ENCODE peak calls at places on chromosomes 1 and 21, in six cellular contexts. G is Panc1, R is PC-3, V is pancreas, Y is Caco-2, U is gastrocnemius medialis. N is an unnamed sample. For H3K36me3, the result is how much of the 10 kb centered on the place peaks cover.

GRCh38 chr1:1157033-1157365 is 16.7 kb upstream of the TTLL10 start:
- DNase-seq in G (no peak), R (no peak), V (peak), Y (no peak), U (no peak), N (no peak)

GRCh38 chr1:98210064-98210463 is 289.2 kb upstream of the DPYD start:
- DNase-seq in G (no peak), R (peak), V (no peak), Y (peak), U (no peak), N (peak)

GRCh38 chr21:37848721-37849490 is 67.4 kb downstream of the KCNJ6 start:
- DNase-seq in G (no peak), R (no peak), V (no peak), Y (no peak), U (no peak), N (peak)

GRCh38 chr1:26378088-26378878 is 5.7 kb upstream of the ZNF683 start:
- DNase-seq in G (peak), R (peak), V (no peak), Y (no peak), U (no peak), N (peak)

GRCh38 chr1:225813250-225813964 is 3.5 kb downstream of the EPHX1 start:
- DNase-seq in G (no peak), R (peak), V (peak), Y (peak), U (peak), N (peak)

GRCh38 chr1:15168479-15168878 is 14.9 kb downstream of the TMEM51 start:
- DNase-seq in G (peak), R (peak), V (no peak), Y (no peak), U (no peak), N (peak)

GRCh38 chr1:1969953-1970716 is 33.5 kb downstream of the CFAP74 start:
- DNase-seq in G (no peak), R (no peak), V (no peak), Y (no peak), U (no peak), N (no peak)

GRCh38 chr1:56380556-56380955 is 198.8 kb downstream of the PLPP3 start:
- DNase-seq in G (no peak), R (peak), V (no peak), Y (no peak), U (no peak), N (no peak)

GRCh38 chr1:167734841-167735240 is 13.1 kb downstream of the MPZL1 start:
- DNase-seq in G (no peak), R (no peak), V (no peak), Y (no peak), U (no peak), N (no peak)

GRCh38 chr1:12433323-12434053 is 184.5 kb downstream of the DHRS3 start:
- DNase-seq in G (no peak), R (peak), V (peak), Y (peak), U (peak), N (no peak)

GRCh38 chr1:50666849-50667248 is 243.6 kb upstream of the DMRTA2 start:
- DNase-seq in G (no peak), R (no peak), V (no peak), Y (no peak), U (no peak), N (no peak)

GRCh38 chr1:19315378-19316206 is 3.5 kb downstream of the SLC66A1 start:
- DNase-seq in G (no peak), R (peak), V (no peak), Y (no peak), U (no peak), N (peak)

GRCh38 chr1:193940176-193940575 is 753.8 kb upstream of the B3GALT2 start:
- DNase-seq in G (no peak), R (no peak), V (no peak), Y (no peak), U (no peak), N (no peak)

GRCh38 chr1:31830065-31830464 is 14.2 kb upstream of the SPOCD1 start:
- DNase-seq in G (no peak), R (no peak), V (no peak), Y (no peak), U (no peak), N (no peak)

GRCh38 chr21:33053986-33054385 is 16.0 kb upstream of the OLIG1 start:
- DNase-seq in G (no peak), R (no peak), V (no peak), Y (no peak), U (no peak), N (no peak)

GRCh38 chr1:40344597-40344996 is 27.5 kb upstream of the COL9A2 start:
- DNase-seq in G (no peak), R (no peak), V (no peak), Y (peak), U (peak), N (peak)

GRCh38 chr1:154962238-154962678 is 676 bp upstream of the PYGO2 start:
- DNase-seq in G (no peak), R (peak), V (no peak), Y (no peak), U (no peak), N (peak)

GRCh38 chr1:204128964-204129896 is 22.6 kb downstream of the ETNK2 start:
- DNase-seq in G (no peak), R (peak), V (peak), Y (peak), U (peak), N (peak)

GRCh38 chr1:30756545-30757195 is 904 bp downstream of the LAPTM5 start:
- DNase-seq in G (peak), R (peak), V (peak), Y (no peak), U (peak), N (peak)

GRCh38 chr1:183879966-183880365 is 75.0 kb downstream of the RGL1 start:
- DNase-seq in G (no peak), R (no peak), V (no peak), Y (no peak), U (no peak), N (no peak)

GRCh38 chr1:116717318-116717717 is 36.9 kb upstream of the CD2 start:
- DNase-seq in G (no peak), R (no peak), V (no peak), Y (no peak), U (no peak), N (no peak)

GRCh38 chr1:153926405-153926804 is 3.6 kb upstream of the GATAD2B start:
- DNase-seq in G (no peak), R (no peak), V (no peak), Y (no peak), U (no peak), N (no peak)

GRCh38 chr1:65002508-65003315 is 36.4 kb upstream of the JAK1 start:
- DNase-seq in G (peak), R (peak), V (peak), Y (peak), U (peak), N (peak)

GRCh38 chr1:175129997-175130648 is 62.5 kb downstream of the KIAA0040 start:
- DNase-seq in G (no peak), R (peak), V (no peak), Y (no peak), U (no peak), N (no peak)

GRCh38 chr1:71046891-71047634 is 553 bp downstream of the PTGER3 start:
- DNase-seq in G (no peak), R (no peak), V (peak), Y (no peak), U (no peak), N (peak)

GRCh38 chr1:213519098-213519497 is 468.1 kb downstream of the RPS6KC1 start:
- DNase-seq in G (no peak), R (no peak), V (no peak), Y (no peak), U (no peak), N (no peak)

GRCh38 chr1:205536759-205537361 is 32.4 kb downstream of the CDK18 start:
- DNase-seq in G (no peak), R (peak), V (peak), Y (peak), U (no peak), N (no peak)

GRCh38 chr1:207463021-207463420 is 8.9 kb downstream of the CR2 start:
- DNase-seq in G (no peak), R (peak), V (no peak), Y (no peak), U (no peak), N (peak)

GRCh38 chr1:106978477-106979322 is 77.8 kb upstream of the PRMT6 start:
- DNase-seq in G (no peak), R (peak), V (no peak), Y (no peak), U (no peak), N (peak)

GRCh38 chr21:16124397-16125130 is 394.8 kb downstream of the USP25 start:
- DNase-seq in G (no peak), R (peak), V (no peak), Y (no peak), U (no peak), N (peak)

GRCh38 chr1:225845097-225845496 is 35.2 kb downstream of the EPHX1 start:
- DNase-seq in G (no peak), R (no peak), V (no peak), Y (no peak), U (peak), N (no peak)

GRCh38 chr1:171188388-171189266 is 3.5 kb downstream of the FMO2 start:
- DNase-seq in G (peak), R (peak), V (peak), Y (peak), U (peak), N (peak)

GRCh38 chr1:156149374-156150106 is 3.8 kb upstream of the SEMA4A start:
- DNase-seq in G (no peak), R (no peak), V (no peak), Y (no peak), U (no peak), N (no peak)

GRCh38 chr1:58934711-58935110 is 150.9 kb upstream of the JUN start:
- DNase-seq in G (no peak), R (no peak), V (no peak), Y (no peak), U (no peak), N (no peak)

GRCh38 chr1:222919478-222919865 is 104.6 kb downstream of the DISP1 start:
- DNase-seq in G (no peak), R (no peak), V (no peak), Y (no peak), U (no peak), N (peak)

GRCh38 chr1:3389093-3389833 is 65.2 kb upstream of the ARHGEF16 start:
- DNase-seq in G (no peak), R (no peak), V (no peak), Y (no peak), U (no peak), N (no peak)

GRCh38 chr1:165324050-165324449 is 32.5 kb downstream of the LMX1A start:
- DNase-seq in G (no peak), R (no peak), V (no peak), Y (no peak), U (no peak), N (no peak)

GRCh38 chr1:30788580-30789387 is 31.2 kb upstream of the LAPTM5 start:
- DNase-seq in G (no peak), R (no peak), V (no peak), Y (no peak), U (peak), N (no peak)

GRCh38 chr1:149997585-149998262 is 12.8 kb downstream of the OTUD7B start:
- DNase-seq in G (no peak), R (no peak), V (no peak), Y (no peak), U (no peak), N (no peak)

GRCh38 chr1:228217551-228218344 is 9.9 kb downstream of the OBSCN start:
- DNase-seq in G (no peak), R (no peak), V (no peak), Y (no peak), U (no peak), N (no peak)

GRCh38 chr1:228219245-228219961 is 11.6 kb downstream of the OBSCN start:
- DNase-seq in G (no peak), R (no peak), V (no peak), Y (no peak), U (no peak), N (no peak)

GRCh38 chr1:228218513-228219244 is 10.8 kb downstream of the OBSCN start:
- DNase-seq in G (no peak), R (no peak), V (no peak), Y (no peak), U (peak), N (no peak)

GRCh38 chr1:228222548-228222947 is 14.7 kb downstream of the OBSCN start:
- DNase-seq in G (no peak), R (no peak), V (no peak), Y (no peak), U (no peak), N (no peak)

GRCh38 chr1:228219962-228220780 is 12.3 kb downstream of the OBSCN start:
- DNase-seq in G (no peak), R (no peak), V (no peak), Y (no peak), U (peak), N (no peak)
- H3K36me3 ChIP-seq in G (under half), R (under half), V (under half), Y (under half), U (under half), N (under half)

GRCh38 chr1:11285883-11286734 is 13.1 kb downstream of the UBIAD1 start:
- DNase-seq in G (no peak), R (peak), V (no peak), Y (no peak), U (no peak), N (peak)

GRCh38 chr1:11286735-11287410 is 13.9 kb downstream of the UBIAD1 start:
- DNase-seq in G (no peak), R (no peak), V (no peak), Y (no peak), U (no peak), N (peak)

GRCh38 chr1:11284784-11285183 is 11.8 kb downstream of the UBIAD1 start:
- DNase-seq in G (no peak), R (no peak), V (no peak), Y (no peak), U (no peak), N (no peak)

GRCh38 chr1:11291049-11291448 is 18.1 kb downstream of the UBIAD1 start:
- DNase-seq in G (no peak), R (no peak), V (no peak), Y (no peak), U (peak), N (no peak)

DNA sequence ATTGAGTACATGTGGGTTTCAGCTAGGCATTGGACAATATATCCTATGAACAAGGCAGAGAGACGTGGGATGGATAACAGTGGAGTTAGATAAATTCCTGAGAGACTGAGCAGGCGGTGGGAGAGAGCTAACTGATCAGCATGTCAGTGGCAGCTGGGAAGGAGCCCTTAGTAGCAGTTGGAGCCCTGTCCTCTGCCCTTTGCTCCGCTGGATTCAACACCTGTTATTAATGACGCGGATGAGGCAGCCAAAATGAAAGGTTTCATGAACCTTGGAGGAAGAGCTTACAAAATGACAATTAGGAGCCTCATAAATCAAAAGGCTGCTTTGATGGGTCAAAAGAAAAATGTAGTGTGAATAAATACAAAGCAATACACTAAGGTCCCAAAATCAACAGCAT is 16.1 kb downstream of the UBIAD1 start:
- DNase-seq in G (no peak), R (no peak), V (no peak), Y (no peak), U (no peak), N (no peak)
- H3K36me3 ChIP-seq in G (under half), R (under half), V (under half), Y (under half), U (under half), N (under half)

GRCh38 chr1:235327559-235328270 is at the start of gene ARID4B:
- DNase-seq in G (no peak), R (no peak), V (no peak), Y (no peak), U (no peak), N (peak)

GRCh38 chr1:235325139-235325538 is 2.8 kb downstream of the ARID4B start:
- DNase-seq in G (no peak), R (no peak), V (no peak), Y (no peak), U (no peak), N (no peak)

GRCh38 chr1:235328271-235329138 is at the start of gene GGPS1:
- DNase-seq in G (peak), R (peak), V (peak), Y (peak), U (peak), N (peak)

GRCh38 chr1:235325854-235326253 is 2.1 kb downstream of the ARID4B start:
- DNase-seq in G (no peak), R (no peak), V (no peak), Y (no peak), U (no peak), N (no peak)

GRCh38 chr1:235326719-235327558 is 1.0 kb downstream of the ARID4B start:
- DNase-seq in G (no peak), R (peak), V (peak), Y (peak), U (peak), N (peak)
- H3K36me3 ChIP-seq in G (under half), R (under half), V (under half), Y (under half), U (under half), N (under half)

DNA sequence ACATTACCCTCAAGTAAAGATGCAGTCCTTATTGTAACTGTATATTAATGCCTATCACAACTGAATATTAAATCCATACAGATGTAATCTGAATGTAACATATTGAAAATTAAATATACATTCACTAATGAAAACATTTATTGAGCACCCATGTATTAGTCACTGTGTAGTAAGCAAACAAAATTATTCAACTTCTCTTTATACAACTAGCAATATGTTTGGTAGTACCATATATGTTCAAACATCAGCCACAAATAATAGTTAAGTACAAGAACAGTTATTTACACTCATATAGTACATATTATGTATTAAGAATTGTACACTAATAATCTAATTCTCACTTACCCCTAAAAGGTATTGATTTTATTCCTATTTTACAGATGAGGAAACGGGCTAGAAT is 17.9 kb downstream of the KIF14 start:
- DNase-seq in G (no peak), R (no peak), V (no peak), Y (no peak), U (no peak), N (no peak)
- H3K36me3 ChIP-seq in G (half or more), R (half or more), V (under half), Y (under half), U (under half), N (under half)

GRCh38 chr1:68644521-68644920 is 147.6 kb upstream of the DEPDC1 start:
- DNase-seq in G (no peak), R (no peak), V (no peak), Y (no peak), U (no peak), N (peak)
- H3K36me3 ChIP-seq in G (under half), R (under half), V (under half), Y (under half), U (under half), N (under half)

GRCh38 chr1:212020975-212021374 is 14.4 kb downstream of the INTS7 start:
- DNase-seq in G (no peak), R (no peak), V (no peak), Y (no peak), U (no peak), N (no peak)
- H3K36me3 ChIP-seq in G (under half), R (under half), V (under half), Y (under half), U (under half), N (under half)

GRCh38 chr21:44783023-44783696 is 18.5 kb downstream of the UBE2G2 start:
- DNase-seq in G (no peak), R (no peak), V (no peak), Y (no peak), U (no peak), N (no peak)
- H3K36me3 ChIP-seq in G (under half), R (under half), V (under half), Y (under half), U (under half), N (under half)

GRCh38 chr21:34077888-34078287 is 4.5 kb downstream of the MRPS6 start:
- DNase-seq in G (no peak), R (no peak), V (no peak), Y (no peak), U (no peak), N (no peak)
- H3K36me3 ChIP-seq in G (under half), R (under half), V (under half), Y (under half), U (under half), N (under half)

GRCh38 chr21:45524756-45525152 is 17.5 kb downstream of the SLC19A1 start:
- DNase-seq in G (no peak), R (no peak), V (no peak), Y (no peak), U (no peak), N (no peak)

GRCh38 chr21:45521241-45521640 is 21.0 kb downstream of the SLC19A1 start:
- DNase-seq in G (no peak), R (no peak), V (no peak), Y (no peak), U (no peak), N (no peak)

GRCh38 chr21:45523411-45524101 is 18.7 kb downstream of the SLC19A1 start:
- DNase-seq in G (no peak), R (no peak), V (no peak), Y (peak), U (no peak), N (no peak)

GRCh38 chr21:45522986-45523385 is 19.3 kb downstream of the SLC19A1 start:
- DNase-seq in G (no peak), R (no peak), V (no peak), Y (no peak), U (no peak), N (no peak)

GRCh38 chr21:45522381-45522780 is 19.9 kb downstream of the SLC19A1 start:
- DNase-seq in G (no peak), R (no peak), V (no peak), Y (no peak), U (no peak), N (no peak)
- H3K36me3 ChIP-seq in G (under half), R (half or more), V (under half), Y (under half), U (under half), N (under half)

DNA sequence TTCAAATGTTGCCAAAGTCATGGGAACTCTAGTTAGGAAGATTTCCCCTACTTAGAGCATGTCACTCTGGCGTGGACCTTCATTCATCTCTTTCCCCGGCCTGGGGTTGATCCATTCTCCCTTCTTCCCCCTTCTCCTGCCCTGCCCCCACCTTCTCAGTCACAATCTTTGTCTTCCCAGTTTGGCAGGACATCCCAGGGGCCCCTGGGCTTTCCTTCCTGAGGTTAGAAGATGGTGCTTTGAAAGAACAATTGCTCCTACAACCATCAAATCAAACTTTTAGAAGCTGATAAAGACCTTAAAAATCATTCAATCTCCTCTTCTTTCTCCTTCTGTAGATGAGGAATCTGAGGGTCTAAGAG is 177.4 kb downstream of the CLIC6 start:
- DNase-seq in G (no peak), R (no peak), V (no peak), Y (no peak), U (peak), N (no peak)
- H3K36me3 ChIP-seq in G (under half), R (half or more), V (under half), Y (under half), U (under half), N (under half)

N was measured in GM23248.